ENCODE peak calls at places on chromosomes 12 and 14, in four cellular contexts. Q is left ventricle myocardium inferior, Z is AG09309, F is upper lobe of left lung. O is an unnamed sample.

GRCh38 chr12:116677202-116677651 is 60.6 kb downstream of the SPRING1 start:
- DNase-seq in Z (no peak), F (no peak), Q (no peak), O (no peak)

GRCh38 chr14:99389171-99389826 is 91.4 kb downstream of the SETD3 start:
- DNase-seq in F (peak; percentile 93), Z (no peak), Q (no peak), O (no peak)

GRCh38 chr14:97120204-97121120 is 323.3 kb downstream of the VRK1 start:
- DNase-seq in Q (no peak), Z (no peak), F (no peak), O (no peak)

GRCh38 chr12:74914378-74914777 is 295.3 kb downstream of the KCNC2 start:
- DNase-seq in Z (no peak), Q (no peak), F (no peak), O (no peak)

GRCh38 chr14:22890416-22890815 is 7.4 kb downstream of the REM2 start:
- DNase-seq in Q (no peak), Z (no peak), F (no peak), O (no peak)

GRCh38 chr12:15393037-15393436 is 70.7 kb downstream of the PTPRO start:
- DNase-seq in F (no peak), Z (no peak), Q (no peak), O (no peak)

GRCh38 chr12:121916719-121917118 is 1.7 kb upstream of the CFAP251 start:
- DNase-seq in Z (no peak), F (no peak), Q (no peak), O (no peak)

GRCh38 chr12:47773062-47773857 is at the start of gene SLC48A1:
- DNase-seq in Z (no peak), Q (peak; percentile 80), F (peak; percentile 97), O (no peak)

GRCh38 chr14:85534435-85534834 is 4.5 kb downstream of the FLRT2 start:
- DNase-seq in F (peak; percentile 49), Q (no peak), Z (no peak), O (no peak)

GRCh38 chr14:57389646-57390036 is 745 bp upstream of the NAA30 start:
- DNase-seq in F (no peak), Z (no peak), Q (no peak), O (no peak)

GRCh38 chr14:91373591-91374245 is 43.9 kb downstream of the CCDC88C start:
- DNase-seq in Z (no peak), Q (no peak), F (no peak), O (no peak)

GRCh38 chr12:2551514-2551913 is 243.3 kb upstream of the FKBP4 start:
- DNase-seq in Q (no peak), Z (no peak), F (no peak), O (no peak)

GRCh38 chr12:53709671-53710070 is 17.6 kb downstream of the CALCOCO1 start:
- DNase-seq in Z (no peak), F (no peak), Q (no peak), O (no peak)

GRCh38 chr12:2288875-2289274 is 236.1 kb downstream of the CACNA1C start:
- DNase-seq in Q (no peak), Z (no peak), F (no peak), O (no peak)

GRCh38 chr14:96559571-96559970 is 57.4 kb downstream of the PAPOLA start:
- DNase-seq in Q (no peak), F (no peak), Z (no peak), O (no peak)

GRCh38 chr14:56742391-56742790 is 67.9 kb downstream of the OTX2 start:
- DNase-seq in F (no peak), Q (no peak), Z (no peak), O (no peak)

GRCh38 chr12:75699728-75700496 is 188.5 kb upstream of the KRR1 start:
- DNase-seq in Q (no peak), Z (no peak), F (no peak), O (no peak)

GRCh38 chr14:57918791-57919190 is 52.9 kb upstream of the SLC35F4 start:
- DNase-seq in Q (no peak), Z (no peak), F (no peak), O (no peak)

GRCh38 chr14:50397461-50398196 is 948 bp upstream of the CDKL1 start:
- DNase-seq in F (no peak), Z (no peak), Q (no peak), O (no peak)

GRCh38 chr12:75834591-75834990 is 197.0 kb downstream of the PHLDA1 start:
- DNase-seq in Z (no peak), F (no peak), Q (no peak), O (no peak)

GRCh38 chr14:89915114-89915878 is 39.2 kb downstream of the EFCAB11 start:
- DNase-seq in Q (peak; percentile 23), F (no peak), Z (peak; percentile 31), O (peak; percentile 82)

GRCh38 chr14:60485600-60486251 is at the start of gene C14orf39:
- DNase-seq in Z (no peak), F (peak; percentile 79), Q (no peak), O (no peak)

GRCh38 chr14:100525615-100526014 is 61.6 kb downstream of the BEGAIN start:
- DNase-seq in Q (peak; percentile 9), Z (no peak), F (no peak), O (no peak)

GRCh38 chr14:78758333-78758732 is 588.2 kb downstream of the NRXN3 start:
- DNase-seq in Q (no peak), Z (no peak), F (no peak), O (no peak)

GRCh38 chr14:34873591-34874385 is 1.4 kb downstream of the BAZ1A start:
- DNase-seq in Q (peak; percentile 86), F (peak; percentile 93), Z (no peak), O (peak; percentile 90)

GRCh38 chr12:109529618-109530300 is 43.5 kb downstream of the MMAB start:
- DNase-seq in Z (no peak), F (no peak), Q (no peak), O (no peak)

GRCh38 chr12:69154585-69155363 is 84.6 kb upstream of the CPSF6 start:
- DNase-seq in Z (peak; percentile 4), F (no peak), Q (peak; percentile 54), O (peak; percentile 70)

GRCh38 chr12:111767362-111768158 is 827 bp downstream of the ALDH2 start:
- DNase-seq in Q (no peak), F (no peak), Z (no peak), O (no peak)

GRCh38 chr14:75495882-75496281 is 26.4 kb upstream of the BATF start:
- DNase-seq in Z (no peak), Q (no peak), F (no peak), O (no peak)

GRCh38 chr12:123621101-123621500 is 12.4 kb downstream of the EIF2B1 start:
- DNase-seq in Q (no peak), Z (no peak), F (no peak), O (no peak)

GRCh38 chr14:59439256-59440015 is 25.7 kb downstream of the GPR135 start:
- DNase-seq in Q (no peak), F (no peak), Z (peak; percentile 47), O (no peak)

GRCh38 chr12:17875230-17875629 is 214.8 kb downstream of the RERGL start:
- DNase-seq in F (no peak), Z (no peak), Q (no peak), O (no peak)

GRCh38 chr14:89000007-89000942 is 175.8 kb downstream of the TTC8 start:
- DNase-seq in Q (no peak), Z (peak; percentile 97), F (no peak), O (no peak)

GRCh38 chr12:84805474-84805858 is 107.1 kb downstream of the SLC6A15 start:
- DNase-seq in Q (no peak), Z (no peak), F (no peak), O (no peak)

GRCh38 chr12:25819713-25820112 is 138.8 kb upstream of the RASSF8 start:
- DNase-seq in Z (no peak), Q (no peak), F (no peak), O (no peak)

GRCh38 chr12:101685121-101685520 is 12.3 kb upstream of the CHPT1 start:
- DNase-seq in Z (no peak), F (no peak), Q (no peak), O (no peak)

GRCh38 chr14:95331708-95332408 is 12.2 kb upstream of the CLMN start:
- DNase-seq in Z (no peak), F (no peak), Q (no peak), O (no peak)

DNA sequence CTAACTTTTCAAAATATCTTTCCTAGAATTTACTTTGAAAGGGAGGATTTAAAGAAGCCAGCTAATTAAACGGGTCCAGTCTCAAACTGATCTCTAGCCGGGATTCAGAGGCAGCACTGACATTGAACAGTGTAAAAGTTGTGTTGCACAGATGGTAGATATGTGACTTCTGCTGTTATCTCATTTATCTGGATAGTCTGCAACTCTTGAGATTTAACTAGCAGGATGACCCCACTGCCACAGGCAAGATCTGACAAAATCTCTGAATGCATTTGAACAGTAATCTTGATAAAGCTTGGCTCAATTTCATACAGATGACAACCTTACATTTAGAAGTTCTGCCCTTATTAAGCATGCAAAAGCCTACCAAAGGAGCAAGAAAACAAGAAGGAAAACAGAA is 138.0 kb upstream of the CPNE8 start:
- DNase-seq in Z (no peak), Q (no peak), F (no peak), O (no peak)
- H3K4me3 ChIP-seq in Z (no peak overlapping the region), Q (peak overlapping the region; percentile 36), F (no peak overlapping the region), O (no peak overlapping the region)

GRCh38 chr12:95548539-95549391 is 2.5 kb downstream of the USP44 start:
- DNase-seq in Q (peak; percentile 64), F (peak; percentile 95), Z (no peak), O (no peak)
- H3K4me3 ChIP-seq in Q (peak overlapping the region; percentile 92), F (peak overlapping the region; percentile 84), Z (peak overlapping the region; percentile 30), O (peak overlapping the region; percentile 77)

GRCh38 chr14:53127151-53127550 is 26.0 kb downstream of the DDHD1 start:
- DNase-seq in Q (no peak), F (no peak), Z (no peak), O (no peak)
- H3K4me3 ChIP-seq in Q (peak overlapping the region; percentile 40), F (no peak overlapping the region), Z (no peak overlapping the region), O (no peak overlapping the region)

GRCh38 chr12:52425466-52425865 is 8.7 kb downstream of the KRT75 start:
- DNase-seq in Z (no peak), F (no peak), Q (no peak), O (no peak)
- H3K4me3 ChIP-seq in Z (no peak overlapping the region), F (no peak overlapping the region), Q (no peak overlapping the region), O (no peak overlapping the region)

GRCh38 chr12:105077435-105077834 is 6.8 kb downstream of the ALDH1L2 start:
- DNase-seq in Z (no peak), F (no peak), Q (no peak), O (no peak)
- H3K4me3 ChIP-seq in Z (no peak overlapping the region), F (no peak overlapping the region), Q (no peak overlapping the region), O (no peak overlapping the region)

GRCh38 chr12:132491761-132492378 is 1.9 kb downstream of the FBRSL1 start:
- DNase-seq in F (peak; percentile 48), Z (no peak), Q (no peak), O (no peak)
- H3K4me3 ChIP-seq in F (no peak overlapping the region), Z (peak overlapping the region; percentile 66), Q (peak overlapping the region; percentile 88), O (peak overlapping the region; percentile 72)

DNA sequence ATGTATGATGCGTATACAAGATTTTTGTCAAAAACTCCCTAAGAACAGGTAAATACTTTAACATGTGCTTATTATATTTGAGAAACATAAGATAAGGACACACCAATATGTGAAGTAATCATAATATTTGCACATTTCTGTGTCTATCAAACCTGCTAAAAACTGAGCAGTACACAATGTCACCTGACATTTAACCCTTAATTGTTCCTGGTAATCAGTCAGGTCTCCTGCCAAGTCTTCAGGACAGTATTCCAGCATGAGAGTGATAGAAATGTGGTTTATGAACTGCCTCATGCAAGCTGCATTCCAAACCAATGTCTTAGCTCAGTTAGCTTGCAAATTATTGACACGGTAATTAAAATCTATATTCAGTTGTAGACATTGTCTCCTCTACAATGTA is 4.2 kb downstream of the SOX5 start:
- DNase-seq in Z (no peak), Q (no peak), F (no peak), O (no peak)
- H3K4me3 ChIP-seq in Z (no peak overlapping the region), Q (no peak overlapping the region), F (no peak overlapping the region), O (no peak overlapping the region)